ENCODE peak calls at places on chromosomes 5 and 9, in ten cellular contexts. One of them, this sample, is unnamed.

GRCh38 chr5:108430931-108431608 is 49.2 kb upstream of the FBXL17 start:
- DNase-seq in uterus: no peak
- DNase-seq in right atrium auricular region: no peak
- DNase-seq in IMR-90: peak
- DNase-seq in left ventricle myocardium inferior: no peak
- DNase-seq in spleen: no peak
- DNase-seq in A549: no peak
- DNase-seq in esophagus squamous epithelium: no peak
- DNase-seq in astrocyte: no peak
- DNase-seq in stomach: no peak
- DNase-seq in this sample: no peak

GRCh38 chr5:39146831-39147540 is 72.4 kb downstream of the FYB1 start:
- DNase-seq in uterus: no peak
- DNase-seq in right atrium auricular region: no peak
- DNase-seq in IMR-90: no peak
- DNase-seq in left ventricle myocardium inferior: no peak
- DNase-seq in spleen: no peak
- DNase-seq in A549: no peak
- DNase-seq in esophagus squamous epithelium: no peak
- DNase-seq in astrocyte: no peak
- DNase-seq in stomach: no peak
- DNase-seq in this sample: no peak

GRCh38 chr5:122967625-122968024 is 68.9 kb downstream of the PPIC start:
- DNase-seq in uterus: no peak
- DNase-seq in right atrium auricular region: no peak
- DNase-seq in IMR-90: no peak
- DNase-seq in left ventricle myocardium inferior: no peak
- DNase-seq in spleen: no peak
- DNase-seq in A549: no peak
- DNase-seq in esophagus squamous epithelium: no peak
- DNase-seq in astrocyte: no peak
- DNase-seq in stomach: no peak
- DNase-seq in this sample: no peak

GRCh38 chr9:134204041-134204440 is 39.7 kb upstream of the RNU6ATAC start:
- DNase-seq in uterus: no peak
- DNase-seq in right atrium auricular region: no peak
- DNase-seq in IMR-90: no peak
- DNase-seq in left ventricle myocardium inferior: no peak
- DNase-seq in spleen: peak
- DNase-seq in A549: no peak
- DNase-seq in esophagus squamous epithelium: no peak
- DNase-seq in astrocyte: no peak
- DNase-seq in stomach: no peak
- DNase-seq in this sample: no peak

GRCh38 chr5:10352404-10353240 is 873 bp upstream of the MARCHF6 start:
- DNase-seq in uterus: no peak
- DNase-seq in right atrium auricular region: no peak
- DNase-seq in IMR-90: peak
- DNase-seq in left ventricle myocardium inferior: no peak
- DNase-seq in spleen: no peak
- DNase-seq in A549: no peak
- DNase-seq in esophagus squamous epithelium: no peak
- DNase-seq in astrocyte: peak
- DNase-seq in stomach: no peak
- DNase-seq in this sample: no peak

GRCh38 chr5:149618581-149619248 is 37.4 kb downstream of the ARHGEF37 start:
- DNase-seq in uterus: peak
- DNase-seq in right atrium auricular region: no peak
- DNase-seq in IMR-90: peak
- DNase-seq in left ventricle myocardium inferior: no peak
- DNase-seq in spleen: no peak
- DNase-seq in A549: peak
- DNase-seq in esophagus squamous epithelium: no peak
- DNase-seq in astrocyte: peak
- DNase-seq in stomach: no peak
- DNase-seq in this sample: peak

GRCh38 chr9:136681945-136682699 is 5.1 kb downstream of the AGPAT2 start:
- DNase-seq in uterus: no peak
- DNase-seq in right atrium auricular region: no peak
- DNase-seq in IMR-90: no peak
- DNase-seq in left ventricle myocardium inferior: no peak
- DNase-seq in spleen: no peak
- DNase-seq in A549: no peak
- DNase-seq in esophagus squamous epithelium: no peak
- DNase-seq in astrocyte: no peak
- DNase-seq in stomach: no peak
- DNase-seq in this sample: no peak

GRCh38 chr9:94638335-94639044 is 828 bp downstream of the FBP1 start:
- DNase-seq in uterus: no peak
- DNase-seq in right atrium auricular region: no peak
- DNase-seq in IMR-90: no peak
- DNase-seq in left ventricle myocardium inferior: no peak
- DNase-seq in spleen: no peak
- DNase-seq in A549: no peak
- DNase-seq in esophagus squamous epithelium: no peak
- DNase-seq in astrocyte: no peak
- DNase-seq in stomach: peak
- DNase-seq in this sample: no peak

GRCh38 chr5:73853091-73853490 is 227.1 kb downstream of the ARHGEF28 start:
- DNase-seq in uterus: no peak
- DNase-seq in right atrium auricular region: no peak
- DNase-seq in IMR-90: peak
- DNase-seq in left ventricle myocardium inferior: no peak
- DNase-seq in spleen: no peak
- DNase-seq in A549: peak
- DNase-seq in esophagus squamous epithelium: no peak
- DNase-seq in astrocyte: peak
- DNase-seq in stomach: no peak
- DNase-seq in this sample: peak

GRCh38 chr9:135905380-135906282 is 1.7 kb downstream of the CAMSAP1 start:
- DNase-seq in uterus: no peak
- DNase-seq in right atrium auricular region: no peak
- DNase-seq in IMR-90: peak
- DNase-seq in left ventricle myocardium inferior: no peak
- DNase-seq in spleen: peak
- DNase-seq in A549: no peak
- DNase-seq in esophagus squamous epithelium: no peak
- DNase-seq in astrocyte: no peak
- DNase-seq in stomach: peak
- DNase-seq in this sample: peak

GRCh38 chr9:135670721-135671590 is 7.8 kb downstream of the LCN9 start:
- DNase-seq in uterus: no peak
- DNase-seq in right atrium auricular region: no peak
- DNase-seq in IMR-90: no peak
- DNase-seq in left ventricle myocardium inferior: no peak
- DNase-seq in spleen: peak
- DNase-seq in A549: no peak
- DNase-seq in esophagus squamous epithelium: no peak
- DNase-seq in astrocyte: no peak
- DNase-seq in stomach: no peak
- DNase-seq in this sample: no peak

GRCh38 chr9:131085370-131086122 is 10.8 kb upstream of the AIF1L start:
- DNase-seq in uterus: no peak
- DNase-seq in right atrium auricular region: no peak
- DNase-seq in IMR-90: no peak
- DNase-seq in left ventricle myocardium inferior: no peak
- DNase-seq in spleen: no peak
- DNase-seq in A549: no peak
- DNase-seq in esophagus squamous epithelium: no peak
- DNase-seq in astrocyte: no peak
- DNase-seq in stomach: no peak
- DNase-seq in this sample: no peak

GRCh38 chr5:172010278-172010677 is 3.8 kb upstream of the FBXW11 start:
- DNase-seq in uterus: no peak
- DNase-seq in right atrium auricular region: no peak
- DNase-seq in IMR-90: no peak
- DNase-seq in left ventricle myocardium inferior: no peak
- DNase-seq in spleen: no peak
- DNase-seq in A549: peak
- DNase-seq in esophagus squamous epithelium: no peak
- DNase-seq in astrocyte: peak
- DNase-seq in stomach: no peak
- DNase-seq in this sample: no peak

GRCh38 chr5:177154003-177154643 is 20.6 kb downstream of the NSD1 start:
- DNase-seq in uterus: no peak
- DNase-seq in right atrium auricular region: no peak
- DNase-seq in IMR-90: peak
- DNase-seq in left ventricle myocardium inferior: no peak
- DNase-seq in spleen: no peak
- DNase-seq in A549: no peak
- DNase-seq in esophagus squamous epithelium: no peak
- DNase-seq in astrocyte: no peak
- DNase-seq in stomach: no peak
- DNase-seq in this sample: no peak

GRCh38 chr5:139650031-139650688 is 2.0 kb downstream of the CXXC5 start:
- DNase-seq in uterus: no peak
- DNase-seq in right atrium auricular region: no peak
- DNase-seq in IMR-90: no peak
- DNase-seq in left ventricle myocardium inferior: peak
- DNase-seq in spleen: peak
- DNase-seq in A549: no peak
- DNase-seq in esophagus squamous epithelium: no peak
- DNase-seq in astrocyte: no peak
- DNase-seq in stomach: peak
- DNase-seq in this sample: no peak

GRCh38 chr9:14692536-14692917 is 705 bp downstream of the ZDHHC21 start:
- DNase-seq in uterus: no peak
- DNase-seq in right atrium auricular region: no peak
- DNase-seq in IMR-90: no peak
- DNase-seq in left ventricle myocardium inferior: no peak
- DNase-seq in spleen: no peak
- DNase-seq in A549: no peak
- DNase-seq in esophagus squamous epithelium: no peak
- DNase-seq in astrocyte: no peak
- DNase-seq in stomach: no peak
- DNase-seq in this sample: no peak

DNA sequence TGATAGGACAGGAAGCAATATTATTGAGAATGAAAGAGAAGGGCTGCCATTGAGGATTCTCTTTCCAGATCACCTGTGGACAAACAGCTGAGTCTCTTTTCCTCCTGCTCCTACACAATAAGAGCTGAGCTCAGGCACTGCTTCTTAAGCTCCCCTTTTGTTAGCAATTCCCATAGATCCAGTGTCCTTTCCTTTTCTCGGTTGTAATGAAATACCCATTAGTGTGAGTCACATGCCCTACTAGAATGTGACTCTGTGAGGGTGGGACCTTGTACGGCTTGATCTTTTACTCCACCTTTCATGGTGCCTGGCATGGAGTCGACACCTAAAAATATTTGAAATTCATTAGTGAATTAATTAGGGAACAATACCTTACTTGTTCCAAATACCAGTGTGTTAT is 269.2 kb downstream of the NR3C1 start:
- DNase-seq in uterus: no peak
- DNase-seq in right atrium auricular region: no peak
- DNase-seq in IMR-90: peak
- DNase-seq in left ventricle myocardium inferior: no peak
- DNase-seq in spleen: no peak
- DNase-seq in A549: no peak
- DNase-seq in esophagus squamous epithelium: no peak
- DNase-seq in astrocyte: peak
- DNase-seq in stomach: no peak
- DNase-seq in this sample: peak
- H3K27ac ChIP-seq in uterus: no peak
- H3K27ac ChIP-seq in right atrium auricular region: no peak
- H3K27ac ChIP-seq in IMR-90: no peak
- H3K27ac ChIP-seq in left ventricle myocardium inferior: peak
- H3K27ac ChIP-seq in spleen: no peak
- H3K27ac ChIP-seq in A549: no peak
- H3K27ac ChIP-seq in esophagus squamous epithelium: no peak
- H3K27ac ChIP-seq in astrocyte: no peak
- H3K27ac ChIP-seq in stomach: no peak
- H3K27ac ChIP-seq in this sample: no peak

DNA sequence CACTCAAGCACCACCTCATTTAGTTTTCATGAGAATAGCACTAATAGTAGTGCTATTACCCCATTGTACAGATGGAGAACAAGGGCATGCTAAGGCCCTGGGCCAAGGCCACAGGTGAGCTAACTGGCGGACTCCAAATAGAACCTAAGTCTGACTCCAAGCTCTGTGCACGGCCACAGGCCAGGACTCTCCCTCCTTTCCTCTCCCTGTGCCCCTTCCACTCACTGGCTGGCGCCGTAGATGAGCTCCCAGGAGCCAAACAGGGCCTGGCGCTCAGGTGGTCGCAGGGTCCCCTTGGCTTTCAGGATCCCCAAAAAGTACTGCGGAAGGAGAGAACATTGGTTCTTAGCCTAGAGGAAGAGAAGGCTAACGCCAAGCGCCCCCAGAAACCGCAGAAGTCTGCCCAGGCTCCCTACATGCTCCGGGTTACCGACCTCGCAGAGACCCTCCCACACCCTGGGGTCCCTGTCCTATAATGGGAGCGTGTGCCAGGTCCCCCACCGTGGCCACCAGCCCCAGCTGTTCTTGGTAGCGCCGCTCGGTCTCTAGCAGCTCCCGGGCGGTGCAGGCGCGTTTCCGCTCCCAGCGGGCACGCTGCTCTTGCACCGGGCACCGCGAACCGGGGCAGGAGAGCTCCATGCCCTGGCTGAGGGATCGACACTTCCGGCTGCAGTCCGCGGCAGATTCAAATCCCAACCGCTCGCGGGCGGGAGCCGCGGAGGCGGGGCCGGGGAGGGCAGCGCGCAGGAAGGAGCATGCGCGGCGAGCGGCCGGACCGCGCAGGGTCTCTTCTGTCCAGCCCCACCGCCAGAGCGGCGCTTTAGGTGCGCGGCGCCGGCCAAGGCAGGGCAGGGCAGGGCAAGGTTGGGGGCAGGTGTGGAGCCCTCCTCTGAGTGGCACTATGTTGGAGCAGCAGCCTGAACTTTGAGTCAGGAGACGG is at the start of gene ARHGEF39:
- DNase-seq in uterus: peak
- DNase-seq in right atrium auricular region: no peak
- DNase-seq in IMR-90: peak
- DNase-seq in left ventricle myocardium inferior: peak
- DNase-seq in spleen: peak
- DNase-seq in A549: peak
- DNase-seq in esophagus squamous epithelium: no peak
- DNase-seq in astrocyte: peak
- DNase-seq in stomach: peak
- DNase-seq in this sample: peak
- TF ChIP-seq CTCF in uterus: no peak
- TF ChIP-seq CTCF in right atrium auricular region: no peak
- TF ChIP-seq CTCF in IMR-90: peak
- TF ChIP-seq CTCF in left ventricle myocardium inferior: peak
- TF ChIP-seq CTCF in spleen: peak
- TF ChIP-seq CTCF in A549: peak
- TF ChIP-seq CTCF in esophagus squamous epithelium: no peak
- TF ChIP-seq CTCF in astrocyte: no peak
- TF ChIP-seq CTCF in stomach: no peak
- TF ChIP-seq CTCF in this sample: no peak

GRCh38 chr9:128180447-128180846 is 10.9 kb downstream of the CIZ1 start:
- DNase-seq in uterus: no peak
- DNase-seq in right atrium auricular region: no peak
- DNase-seq in IMR-90: no peak
- DNase-seq in left ventricle myocardium inferior: no peak
- DNase-seq in spleen: no peak
- DNase-seq in A549: no peak
- DNase-seq in esophagus squamous epithelium: no peak
- DNase-seq in astrocyte: no peak
- DNase-seq in stomach: no peak
- DNase-seq in this sample: no peak
- H3K27ac ChIP-seq in uterus: no peak
- H3K27ac ChIP-seq in right atrium auricular region: no peak
- H3K27ac ChIP-seq in IMR-90: no peak
- H3K27ac ChIP-seq in left ventricle myocardium inferior: no peak
- H3K27ac ChIP-seq in spleen: no peak
- H3K27ac ChIP-seq in A549: no peak
- H3K27ac ChIP-seq in esophagus squamous epithelium: no peak
- H3K27ac ChIP-seq in astrocyte: no peak
- H3K27ac ChIP-seq in stomach: no peak
- H3K27ac ChIP-seq in this sample: no peak

GRCh38 chr5:90911169-90911568 is 352.6 kb downstream of the ADGRV1 start:
- DNase-seq in uterus: no peak
- DNase-seq in right atrium auricular region: no peak
- DNase-seq in IMR-90: no peak
- DNase-seq in left ventricle myocardium inferior: no peak
- DNase-seq in spleen: no peak
- DNase-seq in A549: peak
- DNase-seq in esophagus squamous epithelium: no peak
- DNase-seq in astrocyte: no peak
- DNase-seq in stomach: no peak
- DNase-seq in this sample: no peak
- TF ChIP-seq CTCF in uterus: no peak
- TF ChIP-seq CTCF in right atrium auricular region: no peak
- TF ChIP-seq CTCF in IMR-90: no peak
- TF ChIP-seq CTCF in left ventricle myocardium inferior: no peak
- TF ChIP-seq CTCF in spleen: no peak
- TF ChIP-seq CTCF in A549: no peak
- TF ChIP-seq CTCF in esophagus squamous epithelium: no peak
- TF ChIP-seq CTCF in astrocyte: no peak
- TF ChIP-seq CTCF in stomach: no peak
- TF ChIP-seq CTCF in this sample: no peak